ENCODE peak calls at places on chromosomes 2 and 18, in nine cellular contexts. J is stimulated activated CD4-positive, alpha-beta T cell treated with anti-CD3 and anti-CD28 coated beads, Interleukin-12 subunit alpha, Interleukin-12 subunit beta, amount 100 ng/mL, for 4 hours; P is GM04503; U is ascending aorta; R is sciatic nerve; B is AML-193; E is keratinocyte; S is NCI-H1092 treated with DMSO at 0.1 percent for 48 hours; I is HTR-8/SVneo. T is an unnamed sample.

GRCh38 chr18:77765468-77765867 is 515.8 kb downstream of the GALR1 start:
- DNase-seq in J (no peak), P (no peak), U (no peak), R (no peak), B (no peak), E (no peak), S (peak), I (no peak), T (no peak)

GRCh38 chr2:63052411-63053234 is 2.0 kb downstream of the OTX1 start:
- DNase-seq in J (no peak), P (no peak), U (no peak), R (no peak), B (no peak), E (no peak), S (no peak), I (no peak), T (peak)

GRCh38 chr2:96580771-96581170 is 44.2 kb downstream of the ARID5A start:
- DNase-seq in J (no peak), P (peak), U (no peak), R (no peak), B (no peak), E (no peak), S (no peak), I (no peak), T (no peak)

GRCh38 chr2:217065695-217066405 is 206.0 kb upstream of the TNP1 start:
- DNase-seq in J (no peak), P (peak), U (no peak), R (no peak), B (no peak), E (no peak), S (no peak), I (peak), T (no peak)

GRCh38 chr18:49769047-49769708 is 44.2 kb downstream of the ACAA2 start:
- DNase-seq in J (no peak), P (no peak), U (no peak), R (no peak), B (no peak), E (no peak), S (no peak), I (no peak), T (no peak)

GRCh38 chr2:101802329-101802728 is 104.8 kb downstream of the MAP4K4 start:
- DNase-seq in J (no peak), P (no peak), U (no peak), R (no peak), B (no peak), E (no peak), S (no peak), I (no peak), T (no peak)

GRCh38 chr2:64405476-64406406 is 48.2 kb upstream of the LGALSL start:
- DNase-seq in J (no peak), P (peak), U (no peak), R (no peak), B (no peak), E (no peak), S (no peak), I (no peak), T (no peak)

GRCh38 chr2:120740765-120741513 is 5.3 kb downstream of the GLI2 start:
- DNase-seq in J (no peak), P (no peak), U (no peak), R (no peak), B (no peak), E (no peak), S (no peak), I (no peak), T (no peak)

GRCh38 chr18:48613589-48613988 is 74.8 kb downstream of the CTIF start:
- DNase-seq in J (no peak), P (no peak), U (no peak), R (no peak), B (no peak), E (no peak), S (no peak), I (no peak), T (no peak)

GRCh38 chr2:174529916-174530315 is 43.1 kb upstream of the GPR155 start:
- DNase-seq in J (no peak), P (no peak), U (no peak), R (no peak), B (no peak), E (no peak), S (no peak), I (no peak), T (no peak)

GRCh38 chr18:2657788-2658458 is 2.4 kb downstream of the SMCHD1 start:
- DNase-seq in J (no peak), P (peak), U (no peak), R (no peak), B (peak), E (no peak), S (no peak), I (peak), T (no peak)

GRCh38 chr2:229454934-229455631 is 184.0 kb upstream of the PID1 start:
- DNase-seq in J (no peak), P (peak), U (no peak), R (no peak), B (no peak), E (peak), S (no peak), I (peak), T (no peak)

GRCh38 chr2:64675860-64676259 is 22.1 kb upstream of the SERTAD2 start:
- DNase-seq in J (peak), P (no peak), U (no peak), R (no peak), B (no peak), E (no peak), S (no peak), I (no peak), T (no peak)

GRCh38 chr2:71100195-71100964 is 29.6 kb downstream of the MCEE start:
- DNase-seq in J (peak), P (peak), U (no peak), R (peak), B (peak), E (peak), S (peak), I (peak), T (peak)

GRCh38 chr2:68448671-68449394 is 18.3 kb downstream of the FBXO48 start:
- DNase-seq in J (no peak), P (no peak), U (no peak), R (no peak), B (no peak), E (no peak), S (no peak), I (no peak), T (peak)

GRCh38 chr18:57586243-57587049 is at the start of gene FECH:
- DNase-seq in J (peak), P (peak), U (peak), R (peak), B (peak), E (no peak), S (peak), I (peak), T (peak)

GRCh38 chr2:218405365-218406208 is 5.9 kb downstream of the CTDSP1 start:
- DNase-seq in J (no peak), P (no peak), U (no peak), R (peak), B (no peak), E (no peak), S (no peak), I (no peak), T (peak)

GRCh38 chr2:240131941-240132650 is 4.0 kb downstream of the COPS9 start:
- DNase-seq in J (no peak), P (no peak), U (no peak), R (peak), B (no peak), E (no peak), S (no peak), I (no peak), T (peak)

GRCh38 chr18:52313213-52313612 is 26.8 kb upstream of the DCC start:
- DNase-seq in J (no peak), P (no peak), U (no peak), R (no peak), B (no peak), E (no peak), S (no peak), I (no peak), T (no peak)

GRCh38 chr2:99940963-99941362 is 201.4 kb downstream of the AFF3 start:
- DNase-seq in J (no peak), P (no peak), U (no peak), R (peak), B (no peak), E (no peak), S (peak), I (no peak), T (no peak)

GRCh38 chr2:236366406-236366805 is 102.2 kb upstream of the ASB18 start:
- DNase-seq in J (no peak), P (no peak), U (no peak), R (no peak), B (no peak), E (no peak), S (no peak), I (no peak), T (no peak)

GRCh38 chr2:221485500-221485870 is 86.6 kb downstream of the EPHA4 start:
- DNase-seq in J (no peak), P (no peak), U (no peak), R (no peak), B (no peak), E (no peak), S (no peak), I (no peak), T (no peak)

GRCh38 chr18:73093687-73094250 is 226.0 kb upstream of the NETO1 start:
- DNase-seq in J (no peak), P (no peak), U (no peak), R (no peak), B (no peak), E (no peak), S (no peak), I (no peak), T (no peak)

GRCh38 chr2:18645315-18645714 is 55.9 kb upstream of the NT5C1B start:
- DNase-seq in J (no peak), P (no peak), U (no peak), R (no peak), B (no peak), E (no peak), S (no peak), I (no peak), T (no peak)

GRCh38 chr18:49666045-49666444 is 104.2 kb downstream of the LIPG start:
- DNase-seq in J (no peak), P (no peak), U (no peak), R (no peak), B (no peak), E (no peak), S (no peak), I (no peak), T (no peak)

GRCh38 chr2:96874099-96874831 is 4.4 kb upstream of the SEMA4C start:
- DNase-seq in J (no peak), P (no peak), U (no peak), R (no peak), B (no peak), E (no peak), S (no peak), I (no peak), T (no peak)

T was measured in activated naive CD8-positive, alpha-beta T cell treated with anti-CD3 and anti-CD28 coated beads, Interleukin-2, amount 10 ng/mL, durations not matched to agents 7 days and 5 days.